ENCODE peak calls at places on chromosomes 7 and 10, in six cellular contexts. R is IMR-90, I is HepG2, X is H1, C is K562, N is HCT116. U is an unnamed sample. For H3K36me3, the result is how much of the 10 kb centered on the place peaks cover.

GRCh38 chr10:96341219-96342182 is 17.3 kb downstream of the OPALIN start:
- DNase-seq in R (no peak), C (no peak), N (no peak), X (no peak), I (no peak), U (no peak)

GRCh38 chr7:150335101-150335773 is 6.2 kb downstream of the RARRES2 start:
- DNase-seq in R (peak), C (peak), X (peak), N (no peak), I (no peak), U (no peak)

GRCh38 chr7:112414855-112415490 is 35.3 kb upstream of the IFRD1 start:
- DNase-seq in C (peak), R (peak), X (no peak), I (peak), N (peak), U (peak)

GRCh38 chr7:159108491-159108890 is 36.2 kb downstream of the VIPR2 start:
- DNase-seq in N (no peak), I (no peak), C (no peak), X (no peak), R (no peak), U (no peak)

GRCh38 chr10:4845766-4846165 is 19.8 kb downstream of the AKR1E2 start:
- DNase-seq in X (no peak), C (no peak), N (no peak), I (no peak), R (no peak), U (no peak)

GRCh38 chr10:37937864-37938263 is 38.6 kb downstream of the ZNF25 start:
- DNase-seq in C (no peak), N (no peak), X (no peak), R (no peak), I (no peak), U (no peak)

GRCh38 chr10:62230344-62231138 is 38.1 kb downstream of the RTKN2 start:
- DNase-seq in I (no peak), N (no peak), X (no peak), C (no peak), R (peak), U (peak)

GRCh38 chr7:114695182-114695581 is 226.7 kb upstream of the MDFIC start:
- DNase-seq in I (no peak), C (no peak), X (no peak), N (no peak), R (no peak), U (no peak)

GRCh38 chr10:131461093-131461492 is 149.6 kb upstream of the TCERG1L start:
- DNase-seq in C (no peak), I (no peak), R (no peak), X (no peak), N (no peak), U (no peak)

GRCh38 chr7:45162311-45162845 is 4.8 kb downstream of the RAMP3 start:
- DNase-seq in R (no peak), N (no peak), I (no peak), X (no peak), C (no peak), U (no peak)

GRCh38 chr10:78976825-78977760 is 91.7 kb upstream of the ZMIZ1 start:
- DNase-seq in N (no peak), C (no peak), X (no peak), I (peak), R (no peak), U (no peak)

GRCh38 chr10:4541292-4541691 is 284.7 kb upstream of the AKR1E2 start:
- DNase-seq in N (peak), C (no peak), I (no peak), X (no peak), R (peak), U (peak)

GRCh38 chr7:48035967-48036478 is 680 bp downstream of the C7orf57 start:
- DNase-seq in I (no peak), N (no peak), X (no peak), R (peak), C (no peak), U (peak)

GRCh38 chr7:1894906-1895663 is 225.0 kb downstream of the ELFN1 start:
- DNase-seq in R (no peak), I (no peak), N (no peak), C (no peak), X (no peak), U (no peak)

GRCh38 chr10:45000764-45001381 is at the start of gene ZNF22:
- DNase-seq in N (no peak), R (peak), X (no peak), I (no peak), C (peak), U (peak)

GRCh38 chr7:1850976-1851571 is 181.0 kb downstream of the ELFN1 start:
- DNase-seq in N (no peak), I (no peak), R (no peak), X (no peak), C (no peak), U (no peak)

GRCh38 chr7:87505557-87506242 is 30.2 kb upstream of the ABCB4 start:
- DNase-seq in C (no peak), I (no peak), X (no peak), N (no peak), R (no peak), U (no peak)

GRCh38 chr10:62632071-62632809 is 172.3 kb upstream of the ADO start:
- DNase-seq in I (no peak), R (no peak), N (no peak), X (no peak), C (no peak), U (no peak)

GRCh38 chr10:4343798-4344370 is 482.1 kb upstream of the AKR1E2 start:
- DNase-seq in R (peak), X (no peak), N (no peak), I (no peak), C (no peak), U (no peak)

GRCh38 chr7:22317632-22318031 is 39.3 kb downstream of the RAPGEF5 start:
- DNase-seq in N (no peak), C (peak), R (no peak), I (no peak), X (no peak), U (no peak)

GRCh38 chr10:97542169-97543024 is 30.2 kb upstream of the ANKRD2 start:
- DNase-seq in C (peak), N (peak), X (no peak), R (peak), I (peak), U (peak)

GRCh38 chr7:81482600-81483186 is 287.2 kb downstream of the HGF start:
- DNase-seq in C (peak), N (peak), X (no peak), I (peak), R (peak), U (peak)

GRCh38 chr7:131802195-131802594 is 245.8 kb upstream of the PODXL start:
- DNase-seq in N (no peak), X (no peak), I (no peak), R (no peak), C (no peak), U (no peak)

GRCh38 chr10:52740913-52741675 is 31.5 kb downstream of the MBL2 start:
- DNase-seq in N (peak), C (peak), I (peak), R (peak), X (peak), U (peak)

GRCh38 chr10:113232928-113233511 is 283.0 kb downstream of the TCF7L2 start:
- DNase-seq in N (no peak), C (no peak), X (no peak), I (no peak), R (no peak), U (no peak)

GRCh38 chr10:133225707-133226191 is 4.3 kb upstream of the UTF1 start:
- DNase-seq in I (no peak), N (no peak), R (no peak), X (no peak), C (no peak), U (no peak)

GRCh38 chr7:30871655-30872054 is 40.0 kb upstream of the AQP1 start:
- DNase-seq in X (no peak), I (no peak), C (no peak), R (no peak), N (no peak), U (no peak)

GRCh38 chr7:17318146-17318545 is 19.7 kb downstream of the AHR start:
- DNase-seq in R (peak), N (no peak), X (no peak), I (no peak), C (no peak), U (no peak)

GRCh38 chr7:101234636-101235035 is 3.0 kb downstream of the CLDN15 start:
- DNase-seq in N (no peak), X (no peak), C (no peak), I (no peak), R (no peak), U (no peak)

GRCh38 chr10:86357676-86358075 is 8.9 kb downstream of the GRID1 start:
- DNase-seq in R (no peak), I (no peak), X (no peak), N (no peak), C (no peak), U (no peak)

GRCh38 chr10:98000346-98000745 is 30.1 kb downstream of the CRTAC1 start:
- DNase-seq in C (no peak), R (no peak), X (no peak), I (no peak), N (no peak), U (no peak)

GRCh38 chr10:101617824-101618568 is 29.9 kb downstream of the DPCD start:
- DNase-seq in R (no peak), I (no peak), C (no peak), N (no peak), X (no peak), U (no peak)

GRCh38 chr7:78487464-78487863 is 688.9 kb downstream of the PHTF2 start:
- DNase-seq in N (no peak), I (peak), C (no peak), X (no peak), R (no peak), U (no peak)

GRCh38 chr7:31437466-31437865 is 76.4 kb upstream of the ITPRID1 start:
- DNase-seq in I (no peak), X (no peak), R (no peak), C (no peak), N (no peak), U (no peak)

GRCh38 chr10:110698782-110699201 is 54.7 kb downstream of the RBM20 start:
- DNase-seq in I (no peak), R (peak), X (no peak), C (no peak), N (no peak), U (no peak)

GRCh38 chr10:4058514-4059029 is 273.6 kb upstream of the KLF6 start:
- DNase-seq in N (no peak), C (no peak), I (no peak), X (no peak), R (no peak), U (no peak)

GRCh38 chr7:46675456-46675855 is 754.4 kb upstream of the IGFBP3 start:
- DNase-seq in R (no peak), N (no peak), C (no peak), X (no peak), I (no peak), U (no peak)

GRCh38 chr7:46671108-46671769 is 750.2 kb upstream of the IGFBP3 start:
- DNase-seq in X (no peak), R (no peak), N (no peak), C (no peak), I (no peak), U (no peak)

GRCh38 chr7:46678421-46678820 is 757.3 kb upstream of the IGFBP3 start:
- DNase-seq in C (no peak), X (no peak), R (no peak), I (no peak), N (no peak), U (no peak)

DNA sequence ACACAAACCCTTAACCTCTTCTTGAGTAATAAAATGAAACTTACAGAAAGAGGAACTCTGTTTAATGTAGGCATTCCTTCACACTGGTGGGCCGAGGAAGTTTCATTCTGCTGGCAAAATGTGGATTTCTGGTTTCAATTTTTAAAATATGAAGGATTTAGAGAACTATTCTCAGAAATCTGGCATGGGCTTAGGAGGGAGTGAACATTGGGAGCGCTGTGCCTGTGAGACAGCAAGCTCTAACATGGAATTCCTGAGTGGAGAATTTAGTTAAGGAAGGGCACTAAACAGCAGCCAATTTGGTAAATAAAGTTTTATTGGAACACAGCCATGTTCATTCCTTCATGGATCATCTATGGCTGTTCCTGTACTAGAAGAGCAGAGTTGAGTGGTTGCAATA is 751.8 kb upstream of the IGFBP3 start:
- DNase-seq in X (no peak), I (no peak), R (no peak), N (no peak), C (no peak), U (no peak)
- TF ChIP-seq POLR2A in X (no peak), I (no peak), R (no peak), N (no peak), C (no peak), U (no peak)

GRCh38 chr7:139394553-139394952 is 34.9 kb downstream of the LUC7L2 start:
- DNase-seq in N (no peak), X (no peak), C (no peak), R (no peak), I (no peak), U (no peak)
- H3K36me3 ChIP-seq in N (under half), X (under half), C (half or more), R (under half), I (under half), U (under half)

DNA sequence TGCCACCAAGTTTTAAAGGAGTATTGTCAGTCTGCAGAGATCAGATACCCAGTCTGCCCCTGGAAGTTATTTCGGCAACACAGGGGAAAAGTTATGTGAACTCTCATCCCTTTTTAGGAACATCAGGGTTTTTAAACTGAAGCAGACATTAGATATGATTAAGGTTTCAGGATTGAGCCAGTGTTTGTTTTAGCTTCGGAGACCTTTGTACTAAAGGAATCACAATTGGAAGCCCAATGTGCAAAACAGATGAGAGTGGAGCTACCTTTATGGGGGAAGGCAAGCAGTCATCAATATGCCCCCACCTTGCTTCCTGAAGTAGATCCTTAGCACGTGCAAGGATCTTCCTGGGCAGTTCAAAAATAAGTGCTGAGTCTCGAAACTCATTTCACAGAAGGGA is 39.5 kb downstream of the ETV1 start:
- DNase-seq in I (no peak), R (no peak), C (no peak), X (no peak), N (no peak), U (no peak)
- H3K9ac ChIP-seq in I (no peak), R (no peak), C (no peak), X (no peak), N (no peak), U (no peak)

DNA sequence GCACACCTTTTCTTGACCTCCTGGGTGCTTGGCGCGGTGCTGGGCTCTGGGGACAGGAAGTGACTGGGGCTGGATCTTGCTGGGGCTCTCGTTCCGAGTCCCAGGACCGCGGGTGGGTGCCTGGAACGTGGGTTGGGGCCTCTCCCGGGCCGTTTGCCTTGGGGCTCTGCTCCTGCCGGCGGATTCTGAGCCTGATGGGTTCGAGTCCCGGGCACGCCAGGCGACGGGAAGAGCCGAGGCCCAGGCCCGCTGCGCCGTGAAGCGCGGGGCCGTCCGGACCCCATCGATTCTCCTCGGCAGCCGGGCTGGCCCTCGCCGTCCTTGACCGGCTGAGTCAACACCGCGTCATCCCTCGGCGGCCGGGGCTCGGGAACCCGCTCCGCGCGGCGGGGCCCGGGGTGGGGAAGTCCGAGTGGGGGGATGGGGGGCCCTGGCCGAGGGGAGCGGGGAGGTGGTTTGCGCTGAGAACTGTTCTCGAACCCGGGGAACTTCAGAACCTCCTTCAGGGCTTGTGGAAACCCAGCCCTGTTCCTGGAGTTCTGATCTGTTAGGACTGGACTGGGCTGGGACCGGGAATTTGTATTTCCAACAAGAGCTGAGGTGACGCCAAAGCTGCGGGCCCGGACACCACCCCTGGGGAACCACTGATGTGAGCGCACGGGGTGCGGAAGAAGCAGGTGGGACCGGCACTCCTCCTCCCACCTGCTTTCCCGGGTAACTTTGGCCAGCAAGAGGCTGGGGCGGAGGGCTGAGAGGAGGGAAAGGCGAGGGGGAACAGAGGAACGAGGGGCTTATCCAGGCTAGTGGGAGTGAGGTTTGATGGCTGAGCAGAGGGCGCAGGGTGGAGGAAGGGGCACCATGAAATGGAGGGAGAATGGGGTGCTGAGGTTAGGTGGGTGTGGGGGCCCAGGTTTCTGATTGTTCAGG is 6.2 kb downstream of the HHEX start:
- DNase-seq in R (peak), N (no peak), I (no peak), X (no peak), C (peak), U (peak)
- TF ChIP-seq POLR2A in R (peak), N (no peak), I (no peak), X (no peak), C (peak), U (no peak)